ENCODE peak calls at places on chromosomes 1 and 21, in five cellular contexts. Z is A549, N is K562, I is HepG2, E is H1. A is an unnamed sample.

GRCh38 chr1:40029608-40030007 is 10.9 kb upstream of the CAP1 start:
- DNase-seq in N (no peak), Z (no peak), E (no peak), I (no peak), A (no peak)

GRCh38 chr21:45505416-45506021 is 36.7 kb downstream of the SLC19A1 start:
- DNase-seq in Z (no peak), E (no peak), N (no peak), I (no peak), A (no peak)

GRCh38 chr1:239185245-239185619 is 201.1 kb upstream of the CHRM3 start:
- DNase-seq in Z (no peak), E (no peak), N (no peak), I (no peak), A (no peak)

GRCh38 chr1:18778437-18778836 is 81.0 kb downstream of the TAS1R2 start:
- DNase-seq in Z (no peak), N (no peak), E (no peak), I (no peak), A (no peak)

GRCh38 chr21:43832648-43833047 is 32.4 kb upstream of the AGPAT3 start:
- DNase-seq in Z (no peak), N (peak), E (no peak), I (no peak), A (no peak)

GRCh38 chr1:90723561-90724108 is 6.5 kb upstream of the BARHL2 start:
- DNase-seq in I (no peak), Z (no peak), N (no peak), E (peak), A (no peak)

GRCh38 chr1:169918927-169919326 is 25.2 kb upstream of the SCYL3 start:
- DNase-seq in I (no peak), N (no peak), Z (no peak), E (no peak), A (no peak)

GRCh38 chr1:221074325-221074724 is 195.1 kb downstream of the HLX start:
- DNase-seq in N (no peak), E (no peak), I (no peak), Z (no peak), A (no peak)

GRCh38 chr1:226655251-226656163 is 83.6 kb downstream of the ITPKB start:
- DNase-seq in Z (no peak), E (no peak), I (no peak), N (no peak), A (no peak)

GRCh38 chr1:108913105-108913948 is 36.5 kb downstream of the GPSM2 start:
- DNase-seq in N (peak), Z (no peak), I (no peak), E (no peak), A (no peak)

GRCh38 chr1:70866522-70867256 is 180.9 kb downstream of the PTGER3 start:
- DNase-seq in I (no peak), E (no peak), Z (no peak), N (no peak), A (no peak)

GRCh38 chr1:15941044-15941840 is 34.7 kb downstream of the ZBTB17 start:
- DNase-seq in Z (no peak), E (no peak), N (no peak), I (no peak), A (no peak)

GRCh38 chr21:46667191-46667734 is 31.8 kb downstream of the PRMT2 start:
- DNase-seq in Z (no peak), I (peak), E (no peak), N (no peak), A (no peak)

GRCh38 chr21:32753818-32754610 is 17.5 kb downstream of the PAXBP1 start:
- DNase-seq in E (no peak), Z (no peak), I (no peak), N (no peak), A (no peak)

GRCh38 chr1:225508538-225509375 is 80.9 kb upstream of the LBR start:
- DNase-seq in I (peak), E (peak), N (peak), Z (peak), A (no peak)

GRCh38 chr1:30187413-30188023 is 535.9 kb downstream of the MATN1 start:
- DNase-seq in E (peak), Z (no peak), N (no peak), I (no peak), A (no peak)

GRCh38 chr1:209505044-209505443 is 78.5 kb upstream of the CAMK1G start:
- DNase-seq in Z (no peak), E (no peak), I (no peak), N (no peak), A (no peak)

GRCh38 chr21:38505654-38506523 is 7.6 kb upstream of the ERG start:
- DNase-seq in N (peak), I (peak), E (no peak), Z (peak), A (no peak)

GRCh38 chr1:20229191-20229590 is 42.9 kb upstream of the PLA2G2C start:
- DNase-seq in Z (no peak), I (no peak), N (no peak), E (no peak), A (no peak)

GRCh38 chr1:206686486-206687249 is 2.0 kb downstream of the MAPKAPK2 start:
- DNase-seq in Z (peak), N (peak), I (no peak), E (no peak), A (no peak)

GRCh38 chr1:228329887-228330286 is 76.7 kb downstream of the TRIM11 start:
- DNase-seq in I (no peak), N (no peak), Z (no peak), E (no peak), A (no peak)

GRCh38 chr1:211375286-211375818 is 48.7 kb downstream of the TRAF5 start:
- DNase-seq in E (no peak), N (no peak), Z (no peak), I (no peak), A (no peak)

GRCh38 chr1:906532-907420 is 16.9 kb upstream of the SAMD11 start:
- DNase-seq in E (peak), I (no peak), Z (no peak), N (peak), A (no peak)

GRCh38 chr1:223137402-223138100 is 5.5 kb downstream of the TLR5 start:
- DNase-seq in E (no peak), I (peak), Z (no peak), N (no peak), A (no peak)

GRCh38 chr1:32201011-32201855 is 838 bp downstream of the CCDC28B start:
- DNase-seq in E (peak), I (no peak), Z (no peak), N (peak), A (peak)

DNA sequence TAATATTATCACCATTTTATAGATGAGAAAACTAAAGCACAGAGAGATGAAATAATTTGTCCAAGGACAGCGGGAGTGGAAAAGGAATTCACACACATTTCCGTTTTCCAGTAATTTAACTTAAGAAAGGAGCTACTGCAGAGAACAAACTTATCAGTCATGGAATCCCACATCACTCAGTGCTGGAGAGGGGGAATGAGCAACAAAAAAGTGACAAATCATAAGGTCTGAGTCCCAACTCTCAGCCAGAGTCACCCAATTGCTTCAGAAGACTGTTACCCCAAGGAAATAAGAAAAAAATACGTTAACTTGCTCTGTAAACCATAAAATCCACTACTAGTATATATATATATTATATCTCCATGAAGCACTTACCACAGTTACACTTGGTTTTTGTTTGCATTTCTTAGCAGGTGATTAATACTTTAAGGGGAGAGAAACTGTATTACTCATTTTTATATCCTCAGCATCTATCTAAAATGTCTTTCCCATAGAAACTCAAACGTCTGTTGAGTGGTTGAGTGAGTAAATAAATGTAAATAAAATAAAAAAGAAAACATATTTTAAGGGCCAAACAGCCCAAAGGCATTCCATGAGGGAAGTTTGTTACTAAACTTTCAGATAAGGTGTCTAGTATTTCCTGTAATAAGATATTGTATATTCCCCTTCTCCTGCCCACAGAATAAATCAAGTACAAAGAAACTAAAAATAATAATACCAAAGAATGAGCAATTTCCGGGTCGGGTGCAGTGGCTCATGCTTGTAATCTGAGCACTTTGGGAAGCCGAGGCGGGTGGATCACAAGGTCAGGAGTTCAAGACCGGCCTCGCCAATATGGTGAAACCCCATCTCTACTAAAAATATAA is 76.8 kb downstream of the SLC45A1 start:
- DNase-seq in I (no peak), N (no peak), E (no peak), Z (no peak), A (no peak)
- TF ChIP-seq RAD21 in I (no peak), N (no peak), E (no peak), Z (no peak), A (no peak)

DNA sequence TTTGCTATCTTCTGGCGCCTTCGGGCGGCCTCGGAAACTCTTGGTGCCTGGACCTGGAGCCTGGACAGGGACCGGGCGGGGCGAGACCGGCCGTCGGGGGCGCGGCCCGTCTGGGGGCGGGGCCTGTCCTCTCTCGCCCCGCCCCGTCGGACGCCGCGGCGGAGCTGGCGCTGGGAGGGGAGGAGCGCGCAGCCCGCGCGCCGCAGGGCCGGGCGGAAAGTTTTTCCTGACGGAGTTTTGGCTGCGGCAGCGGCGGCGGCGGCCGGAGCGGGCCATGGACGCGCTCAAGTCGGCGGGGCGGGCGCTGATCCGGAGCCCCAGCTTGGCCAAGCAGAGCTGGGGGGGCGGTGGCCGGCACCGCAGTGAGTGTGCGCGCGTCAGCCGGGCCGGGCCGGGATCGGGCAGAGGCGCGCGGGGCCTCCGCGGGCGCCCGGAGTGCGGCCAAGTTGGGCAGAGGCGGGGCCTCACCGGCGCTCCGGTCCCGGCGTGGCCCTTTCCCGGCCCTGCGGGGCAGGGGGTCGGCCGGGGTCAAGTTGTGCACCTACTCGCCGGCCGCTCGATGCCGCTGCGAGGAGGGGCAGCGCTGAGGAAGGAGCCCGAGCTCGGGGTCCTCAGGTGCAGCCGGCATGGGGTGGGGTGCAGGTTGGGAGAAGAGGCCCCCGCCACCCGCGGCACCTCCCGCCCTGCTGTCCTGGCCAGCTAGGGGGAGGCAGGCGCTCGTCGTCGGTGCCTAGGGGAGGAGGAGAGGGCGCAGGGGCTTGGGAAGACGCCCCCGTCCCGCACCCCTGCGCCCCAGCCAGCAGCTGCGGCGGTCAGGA is at the start of gene LDLRAP1:
- DNase-seq in I (peak), N (peak), Z (peak), E (peak), A (no peak)
- TF ChIP-seq KDM1A in I (no peak), N (no peak), Z (no peak), E (no peak), A (no peak)

DNA sequence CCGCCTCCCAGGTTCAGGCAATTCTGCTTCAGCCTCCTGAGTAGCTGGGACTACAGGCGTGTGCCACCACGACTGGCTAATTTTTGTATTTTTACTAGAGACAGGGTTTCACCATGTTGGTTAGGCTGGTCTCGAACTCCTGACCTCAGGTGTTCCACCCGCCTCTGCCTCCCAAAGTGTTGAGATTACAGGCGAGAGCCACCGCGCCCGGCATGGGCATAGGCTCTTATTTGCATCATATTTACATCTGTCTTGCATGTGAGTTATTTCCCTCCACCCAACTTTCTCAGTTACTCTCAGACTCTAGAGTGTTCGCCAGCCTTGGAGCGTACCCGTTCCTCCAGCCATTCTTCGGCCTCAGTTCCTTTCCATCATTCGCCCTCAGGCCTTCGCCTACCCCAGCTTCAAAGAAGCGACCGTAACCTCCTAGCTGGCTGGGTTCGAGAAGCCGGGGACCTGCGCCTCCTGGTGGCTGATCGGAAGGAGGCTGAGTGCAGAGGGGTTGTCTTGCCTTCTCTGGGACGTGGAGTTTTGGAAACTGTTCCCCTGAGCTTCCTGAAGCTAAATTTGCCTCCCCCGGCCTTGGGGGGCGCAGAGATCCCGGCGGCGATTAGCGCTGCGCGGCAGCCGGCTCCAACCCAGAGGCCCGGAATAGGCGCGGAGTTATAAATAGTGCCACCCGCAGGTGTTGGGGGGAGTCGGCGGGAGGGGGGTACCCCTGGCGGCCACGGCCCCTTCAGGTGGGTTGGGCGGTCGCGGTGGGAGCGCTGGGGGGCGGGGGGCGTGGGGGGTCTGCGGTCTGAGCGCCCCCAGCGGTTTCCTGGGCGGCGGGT is 3.6 kb upstream of the ZBTB7B start:
- DNase-seq in E (peak), N (peak), I (no peak), Z (peak), A (peak)
- TF ChIP-seq RAD21 in E (peak), N (peak), I (peak), Z (peak), A (peak)

GRCh38 chr1:12556368-12556930 is 61.6 kb downstream of the DHRS3 start:
- DNase-seq in E (no peak), Z (no peak), N (no peak), I (no peak), A (no peak)
- TF ChIP-seq KDM1A in E (no peak), Z (no peak), N (no peak), I (no peak), A (no peak)

GRCh38 chr1:246318622-246319021 is 188.5 kb downstream of the SMYD3 start:
- DNase-seq in Z (no peak), E (no peak), N (no peak), I (no peak), A (no peak)
- TF ChIP-seq RAD21 in Z (no peak), E (no peak), N (no peak), I (no peak), A (no peak)

GRCh38 chr1:182587087-182587486 is 2.0 kb downstream of the RNASEL start:
- DNase-seq in I (no peak), N (no peak), E (no peak), Z (no peak), A (no peak)

GRCh38 chr1:182589931-182590330 is 875 bp upstream of the RNASEL start:
- DNase-seq in E (peak), Z (no peak), N (no peak), I (no peak), A (no peak)

GRCh38 chr1:182589520-182589919 is 464 bp upstream of the RNASEL start:
- DNase-seq in N (no peak), Z (no peak), I (no peak), E (no peak), A (no peak)

GRCh38 chr1:182587666-182588438 is 1.2 kb downstream of the RNASEL start:
- DNase-seq in Z (no peak), N (no peak), E (no peak), I (no peak), A (no peak)

DNA sequence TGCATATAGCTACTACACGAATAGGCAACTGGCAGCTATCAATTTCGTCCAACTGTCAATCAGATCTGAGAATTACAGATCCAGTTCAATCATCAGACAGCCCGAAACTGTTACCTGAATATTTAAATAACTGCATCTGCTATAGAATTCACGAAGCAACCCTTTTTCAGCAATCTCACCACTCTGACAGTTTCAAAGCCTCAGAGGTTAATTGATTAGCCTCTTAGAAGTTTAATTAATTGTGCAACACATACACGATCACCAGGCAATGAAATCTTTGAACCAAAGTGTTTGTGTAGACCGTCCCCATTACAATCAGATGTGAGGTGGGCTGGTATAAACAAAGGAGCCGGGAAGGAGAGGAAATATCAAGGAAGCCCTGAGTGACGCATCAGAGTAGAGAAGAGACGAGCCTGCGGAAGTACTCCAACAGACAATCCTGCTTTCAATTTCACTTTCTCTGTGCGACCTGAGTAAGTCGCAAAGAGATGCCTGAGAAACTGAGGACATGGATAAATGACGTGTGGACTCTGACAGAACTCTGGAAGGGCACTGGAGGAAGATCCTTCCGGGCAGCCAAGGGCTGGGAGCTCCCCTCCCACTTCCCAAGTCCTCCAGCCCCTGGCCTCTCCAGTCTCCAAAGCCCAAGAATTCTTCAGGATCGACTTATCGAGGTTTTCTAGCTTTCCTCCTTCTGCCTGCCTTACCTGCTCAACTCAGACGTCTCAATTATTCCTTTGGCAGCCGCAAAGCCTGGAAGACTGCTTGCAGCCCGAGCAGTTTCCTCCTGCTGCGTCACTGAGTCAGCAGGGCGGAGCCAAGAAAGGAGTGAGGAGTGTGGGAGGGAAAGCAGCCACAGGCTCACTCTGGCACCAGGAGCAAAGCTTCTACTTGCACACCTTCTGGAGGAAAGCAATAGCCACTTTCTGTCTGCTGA is at the start of gene RNASEL:
- DNase-seq in N (peak), I (no peak), Z (peak), E (peak), A (no peak)
- TF ChIP-seq KDM1A in N (no peak), I (no peak), Z (no peak), E (no peak), A (no peak)

GRCh38 chr1:65310078-65310587 is 790 bp downstream of the DNAJC6 start:
- DNase-seq in N (peak), Z (no peak), I (no peak), E (no peak), A (no peak)

GRCh38 chr1:65308781-65309316 is 494 bp upstream of the DNAJC6 start:
- DNase-seq in N (no peak), E (no peak), Z (no peak), I (no peak), A (no peak)

DNA sequence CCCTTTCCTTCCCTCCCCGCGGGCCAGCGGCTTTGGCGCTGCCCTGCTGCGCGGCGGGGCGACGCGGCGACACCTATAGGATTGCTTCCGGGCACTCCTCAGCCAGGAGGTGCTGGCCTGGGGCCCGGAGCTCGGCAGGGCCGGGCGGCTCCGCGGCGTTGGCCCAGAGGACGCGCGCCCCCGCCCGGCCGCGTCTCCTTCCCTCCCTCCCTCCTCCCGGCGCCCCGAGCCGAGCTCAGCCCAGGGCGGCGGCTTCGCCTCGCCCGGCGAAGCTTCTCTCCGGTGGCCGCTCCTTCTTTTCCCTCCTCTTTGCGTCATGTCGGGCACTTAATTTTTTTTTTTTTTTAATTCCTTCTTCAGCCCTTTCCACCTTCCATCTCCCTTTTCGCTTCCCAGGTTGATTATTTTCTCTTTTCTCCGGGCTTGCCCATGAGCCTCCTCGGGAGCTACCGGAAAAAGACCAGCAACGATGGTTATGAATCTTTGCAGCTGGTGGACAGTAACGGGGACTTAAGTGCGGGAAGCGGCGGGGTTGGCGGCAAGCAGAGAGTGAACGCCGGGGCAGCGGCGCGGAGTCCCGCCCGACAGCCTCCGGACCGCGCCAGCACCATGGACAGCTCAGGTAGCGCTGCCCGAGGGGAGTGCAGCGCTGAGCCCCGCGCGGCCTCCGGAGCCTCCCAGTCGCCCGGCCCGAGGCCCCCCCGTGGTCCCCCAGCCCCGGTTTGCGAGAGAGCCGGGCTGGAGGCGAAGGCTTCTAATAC is at the start of gene DNAJC6:
- DNase-seq in Z (peak), E (peak), N (peak), I (peak), A (no peak)
- TF ChIP-seq RAD21 in Z (no peak), E (no peak), N (peak), I (peak), A (no peak)

GRCh38 chr1:16980473-16981268 is at the start of gene MFAP2:
- DNase-seq in I (no peak), Z (no peak), E (peak), N (no peak), A (no peak)
- TF ChIP-seq KDM1A in I (no peak), Z (no peak), E (peak), N (no peak), A (no peak)

GRCh38 chr1:153774780-153775431 is at the start of gene SLC27A3:
- DNase-seq in E (peak), I (no peak), Z (no peak), N (peak), A (no peak)
- TF ChIP-seq RAD21 in E (no peak), I (no peak), Z (no peak), N (no peak), A (no peak)